ENCODE peak calls at places on chromosomes 5 and 9, in seven cellular contexts. C, M, Y, E, B, Q and V are unnamed samples.

GRCh38 chr5:173488144-173488543 is 128.3 kb downstream of the BOD1 start:
- DNase-seq in C (no peak), M (no peak), Y (no peak), E (no peak), B (no peak), Q (no peak), V (no peak)

GRCh38 chr5:112253478-112254250 is 165.4 kb downstream of the EPB41L4A start:
- DNase-seq in C (no peak), M (no peak), Y (peak), E (no peak), B (no peak), Q (peak), V (no peak)

GRCh38 chr5:10151656-10152055 is 98.0 kb downstream of the ATPSCKMT start:
- DNase-seq in C (no peak), M (no peak), Y (no peak), E (no peak), B (no peak), Q (no peak), V (no peak)

GRCh38 chr5:118705931-118706330 is 282.4 kb downstream of the DTWD2 start:
- DNase-seq in C (no peak), M (no peak), Y (no peak), E (no peak), B (no peak), Q (no peak), V (no peak)

GRCh38 chr9:127135056-127135745 is 12.8 kb upstream of the ANGPTL2 start:
- DNase-seq in C (no peak), M (peak), Y (no peak), E (no peak), B (no peak), Q (no peak), V (no peak)

GRCh38 chr5:1466631-1467265 is 21.5 kb upstream of the SLC6A3 start:
- DNase-seq in C (peak), M (no peak), Y (no peak), E (no peak), B (no peak), Q (no peak), V (peak)

GRCh38 chr9:83346655-83347393 is 191.4 kb downstream of the FRMD3 start:
- DNase-seq in C (no peak), M (no peak), Y (no peak), E (no peak), B (no peak), Q (no peak), V (no peak)

GRCh38 chr9:89418882-89419641 is 78.9 kb downstream of the SEMA4D start:
- DNase-seq in C (peak), M (no peak), Y (no peak), E (peak), B (no peak), Q (no peak), V (no peak)

GRCh38 chr5:89005990-89006389 is 123.0 kb upstream of the MEF2C start:
- DNase-seq in C (no peak), M (no peak), Y (no peak), E (no peak), B (no peak), Q (no peak), V (no peak)

GRCh38 chr9:18115131-18115530 is 358.8 kb upstream of the ADAMTSL1 start:
- DNase-seq in C (no peak), M (no peak), Y (no peak), E (no peak), B (no peak), Q (no peak), V (no peak)

GRCh38 chr9:113854310-113854709 is 21.8 kb upstream of the ZNF618 start:
- DNase-seq in C (no peak), M (no peak), Y (no peak), E (no peak), B (no peak), Q (no peak), V (no peak)

GRCh38 chr9:124771021-124771866 is at the start of gene NR6A1:
- DNase-seq in C (peak), M (peak), Y (peak), E (peak), B (peak), Q (peak), V (peak)
- TF ChIP-seq POLR2A in C (peak), M (no peak), Y (peak), E (no peak), B (no peak), Q (no peak), V (no peak)

GRCh38 chr5:69166686-69167487 is at the start of gene CCNB1:
- DNase-seq in C (peak), M (peak), Y (peak), E (peak), B (peak), Q (peak), V (peak)
- TF ChIP-seq POLR2A in C (no peak), M (no peak), Y (no peak), E (peak), B (no peak), Q (peak), V (no peak)

DNA sequence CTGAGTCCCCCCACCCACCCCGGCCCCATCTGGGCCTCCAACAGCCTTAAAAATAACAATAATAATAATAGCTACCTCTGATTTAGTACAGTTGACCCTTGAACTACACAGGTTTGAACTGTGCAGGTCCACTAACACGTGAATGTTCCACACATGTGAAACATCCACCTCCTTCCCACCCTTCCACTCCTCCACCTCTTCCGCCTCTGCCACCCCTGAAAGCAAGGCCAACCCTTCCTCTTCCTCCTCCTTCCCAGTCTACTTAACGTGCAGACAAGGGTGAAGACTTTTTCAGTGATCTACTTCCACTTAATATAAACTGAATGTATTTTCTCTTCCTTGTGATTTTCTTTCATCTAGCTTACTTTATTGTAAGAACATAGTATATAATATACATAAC is 10.8 kb downstream of the PDGFRB start:
- DNase-seq in C (no peak), M (no peak), Y (no peak), E (no peak), B (no peak), Q (no peak), V (no peak)
- TF ChIP-seq POLR2A in C (no peak), M (no peak), Y (no peak), E (no peak), B (no peak), Q (no peak), V (no peak)

GRCh38 chr5:138241688-138242547 is 28.8 kb upstream of the CDC23 start:
- DNase-seq in C (no peak), M (peak), Y (no peak), E (peak), B (no peak), Q (peak), V (no peak)
- TF ChIP-seq POLR2A in C (no peak), M (no peak), Y (no peak), E (no peak), B (no peak), Q (no peak), V (no peak)

DNA sequence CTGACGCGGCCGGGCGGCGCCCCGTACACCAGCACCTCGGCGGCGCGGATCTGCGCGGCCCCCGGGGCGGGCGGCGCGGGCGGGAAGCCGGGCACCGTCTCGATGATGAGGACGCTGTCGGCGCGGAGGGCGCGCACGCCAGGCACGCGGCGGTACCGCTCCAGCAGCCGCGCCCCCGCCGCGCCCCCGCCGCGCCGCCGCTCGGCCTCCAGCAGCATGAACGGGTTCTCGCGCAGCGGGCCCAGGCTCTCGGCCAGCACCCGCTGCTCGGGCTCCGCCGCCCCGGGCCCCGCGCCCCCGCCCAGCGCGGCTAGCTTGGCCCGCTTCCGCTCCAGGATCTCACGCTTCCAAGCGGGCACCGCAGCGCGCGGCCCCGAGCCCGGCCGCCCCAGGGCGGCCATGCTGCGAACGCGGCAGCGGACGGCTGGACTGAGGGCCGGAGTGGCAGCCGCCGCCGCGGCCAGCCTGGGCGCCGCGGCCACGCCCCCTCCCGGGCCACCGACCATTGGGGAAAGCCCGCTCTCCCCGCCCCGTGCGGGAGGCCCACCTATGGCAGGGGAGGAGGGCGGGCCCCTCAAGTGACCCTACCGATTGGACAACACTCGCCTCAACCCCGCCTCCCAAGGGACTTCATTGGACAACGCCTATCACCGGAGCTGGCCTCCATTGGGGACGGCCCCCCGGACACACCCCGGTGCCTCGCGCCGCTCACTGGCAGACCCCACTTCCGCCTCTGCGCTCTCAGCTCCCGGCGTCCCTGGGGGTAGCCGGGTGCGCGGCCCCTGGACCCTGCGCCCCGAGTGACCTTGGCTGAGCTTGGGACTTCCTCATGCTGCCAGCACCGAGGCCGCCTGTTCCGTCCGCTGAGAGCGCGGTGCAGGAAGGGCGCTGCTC is at the start of gene TPRN:
- DNase-seq in C (peak), M (peak), Y (peak), E (peak), B (peak), Q (peak), V (peak)
- TF ChIP-seq POLR2A in C (peak), M (no peak), Y (peak), E (peak), B (peak), Q (peak), V (no peak)

GRCh38 chr9:97501177-97501971 is at the start of gene TMOD1:
- DNase-seq in C (peak), M (peak), Y (peak), E (peak), B (peak), Q (peak), V (no peak)
- TF ChIP-seq POLR2A in C (no peak), M (no peak), Y (no peak), E (no peak), B (no peak), Q (no peak), V (no peak)